ENCODE peak calls at places on chromosomes 4 and X, in seven cellular contexts. One of them, this sample, is unnamed.
A peak's percentile ranks its signal among the peaks of the same experiment; 100 is the strongest.

GRCh38 chrX:22165732-22166457 is 106.8 kb upstream of the CBLL2 start:
- DNase-seq in OCI-LY7: no peak
- DNase-seq in astrocyte of the cerebellum: no peak
- DNase-seq in GM20000: no peak
- DNase-seq in heart left ventricle: no peak
- DNase-seq in fibroblast of pulmonary artery: peak; percentile 24
- DNase-seq in cardiac muscle cell: no peak
- DNase-seq in this sample: peak; percentile 54

GRCh38 chr4:106422766-106423165 is 54.2 kb upstream of the GIMD1 start:
- DNase-seq in OCI-LY7: no peak
- DNase-seq in astrocyte of the cerebellum: no peak
- DNase-seq in GM20000: no peak
- DNase-seq in heart left ventricle: no peak
- DNase-seq in fibroblast of pulmonary artery: no peak
- DNase-seq in cardiac muscle cell: no peak
- DNase-seq in this sample: no peak

GRCh38 chr4:125833-126232 is 1.5 kb downstream of the ZNF718 start:
- DNase-seq in OCI-LY7: no peak
- DNase-seq in astrocyte of the cerebellum: no peak
- DNase-seq in GM20000: no peak
- DNase-seq in heart left ventricle: no peak
- DNase-seq in fibroblast of pulmonary artery: no peak
- DNase-seq in cardiac muscle cell: no peak
- DNase-seq in this sample: no peak

GRCh38 chr4:85474818-85475630 is at the start of gene ARHGAP24:
- DNase-seq in OCI-LY7: peak; percentile 32
- DNase-seq in astrocyte of the cerebellum: peak; percentile 93
- DNase-seq in GM20000: peak; percentile 78
- DNase-seq in heart left ventricle: peak; percentile 92
- DNase-seq in fibroblast of pulmonary artery: peak; percentile 99
- DNase-seq in cardiac muscle cell: peak; percentile 96
- DNase-seq in this sample: peak; percentile 99

GRCh38 chrX:19705196-19705769 is 182.1 kb downstream of the SH3KBP1 start:
- DNase-seq in OCI-LY7: no peak
- DNase-seq in astrocyte of the cerebellum: no peak
- DNase-seq in GM20000: no peak
- DNase-seq in heart left ventricle: no peak
- DNase-seq in fibroblast of pulmonary artery: peak; percentile 38
- DNase-seq in cardiac muscle cell: no peak
- DNase-seq in this sample: no peak

GRCh38 chr4:1009647-1010521 is 1.5 kb upstream of the FGFRL1 start:
- DNase-seq in OCI-LY7: peak; percentile 70
- DNase-seq in astrocyte of the cerebellum: no peak
- DNase-seq in GM20000: peak; percentile 97
- DNase-seq in heart left ventricle: peak; percentile 72
- DNase-seq in fibroblast of pulmonary artery: peak; percentile 56
- DNase-seq in cardiac muscle cell: peak; percentile 83
- DNase-seq in this sample: peak; percentile 56

GRCh38 chrX:43559643-43560042 is 96.5 kb upstream of the MAOA start:
- DNase-seq in OCI-LY7: peak; percentile 61
- DNase-seq in astrocyte of the cerebellum: peak; percentile 12
- DNase-seq in GM20000: peak; percentile 3
- DNase-seq in heart left ventricle: peak; percentile 27
- DNase-seq in fibroblast of pulmonary artery: peak; percentile 66
- DNase-seq in cardiac muscle cell: peak; percentile 71
- DNase-seq in this sample: peak; percentile 73

GRCh38 chr4:109690690-109691410 is 12.4 kb downstream of the CASP6 start:
- DNase-seq in OCI-LY7: no peak
- DNase-seq in astrocyte of the cerebellum: no peak
- DNase-seq in GM20000: no peak
- DNase-seq in heart left ventricle: no peak
- DNase-seq in fibroblast of pulmonary artery: no peak
- DNase-seq in cardiac muscle cell: no peak
- DNase-seq in this sample: no peak

GRCh38 chr4:162839814-162840213 is 326.9 kb downstream of the NAF1 start:
- DNase-seq in OCI-LY7: no peak
- DNase-seq in astrocyte of the cerebellum: no peak
- DNase-seq in GM20000: no peak
- DNase-seq in heart left ventricle: no peak
- DNase-seq in fibroblast of pulmonary artery: no peak
- DNase-seq in cardiac muscle cell: no peak
- DNase-seq in this sample: no peak

GRCh38 chr4:37802068-37802666 is 24.3 kb upstream of the PGM2 start:
- DNase-seq in OCI-LY7: peak; percentile 61
- DNase-seq in astrocyte of the cerebellum: peak; percentile 62
- DNase-seq in GM20000: no peak
- DNase-seq in heart left ventricle: peak; percentile 56
- DNase-seq in fibroblast of pulmonary artery: peak; percentile 58
- DNase-seq in cardiac muscle cell: peak; percentile 87
- DNase-seq in this sample: peak; percentile 87

GRCh38 chr4:182880387-182881356 is 36.5 kb downstream of the DCTD start:
- DNase-seq in OCI-LY7: no peak
- DNase-seq in astrocyte of the cerebellum: peak; percentile 22
- DNase-seq in GM20000: no peak
- DNase-seq in heart left ventricle: peak; percentile 77
- DNase-seq in fibroblast of pulmonary artery: peak; percentile 38
- DNase-seq in cardiac muscle cell: no peak
- DNase-seq in this sample: peak; percentile 6

GRCh38 chrX:80014141-80014940 is at the start of gene TBX22:
- DNase-seq in OCI-LY7: no peak
- DNase-seq in astrocyte of the cerebellum: no peak
- DNase-seq in GM20000: no peak
- DNase-seq in heart left ventricle: no peak
- DNase-seq in fibroblast of pulmonary artery: no peak
- DNase-seq in cardiac muscle cell: no peak
- DNase-seq in this sample: no peak

DNA sequence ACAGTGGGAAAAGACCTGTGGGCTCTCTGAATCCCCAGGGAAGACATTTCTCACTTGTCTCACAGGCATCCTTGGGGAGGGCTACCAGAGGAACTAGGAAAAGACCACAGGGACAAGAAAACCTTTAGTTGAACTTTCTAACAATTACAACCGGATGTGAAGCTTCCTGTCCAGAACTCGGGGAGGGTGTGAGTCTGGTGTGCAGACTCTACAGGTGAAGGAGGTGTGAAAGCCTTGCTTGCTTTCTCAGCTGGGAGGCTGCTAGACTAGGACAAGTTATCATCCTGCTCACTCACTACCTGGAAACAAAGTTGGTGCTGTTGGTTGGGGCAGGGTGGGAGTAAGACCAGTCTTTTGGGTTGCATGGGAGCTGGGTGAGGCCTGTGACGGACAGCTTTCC is 158.5 kb upstream of the PBDC1 start:
- DNase-seq in OCI-LY7: no peak
- DNase-seq in astrocyte of the cerebellum: no peak
- DNase-seq in GM20000: no peak
- DNase-seq in heart left ventricle: no peak
- DNase-seq in fibroblast of pulmonary artery: no peak
- DNase-seq in cardiac muscle cell: no peak
- DNase-seq in this sample: no peak
- TF ChIP-seq CTCF in OCI-LY7: no peak
- TF ChIP-seq CTCF in astrocyte of the cerebellum: no peak
- TF ChIP-seq CTCF in GM20000: no peak
- TF ChIP-seq CTCF in heart left ventricle: no peak
- TF ChIP-seq CTCF in fibroblast of pulmonary artery: no peak
- TF ChIP-seq CTCF in cardiac muscle cell: no peak
- TF ChIP-seq CTCF in this sample: no peak

GRCh38 chrX:106952988-106953387 is 32.8 kb downstream of the CLDN2 start:
- DNase-seq in OCI-LY7: peak; percentile 2
- DNase-seq in astrocyte of the cerebellum: no peak
- DNase-seq in GM20000: no peak
- DNase-seq in heart left ventricle: no peak
- DNase-seq in fibroblast of pulmonary artery: peak; percentile 51
- DNase-seq in cardiac muscle cell: peak; percentile 49
- DNase-seq in this sample: peak; percentile 33
- TF ChIP-seq CTCF in OCI-LY7: peak; percentile 70
- TF ChIP-seq CTCF in astrocyte of the cerebellum: peak; percentile 26
- TF ChIP-seq CTCF in GM20000: no peak
- TF ChIP-seq CTCF in heart left ventricle: peak; percentile 15
- TF ChIP-seq CTCF in fibroblast of pulmonary artery: peak; percentile 44
- TF ChIP-seq CTCF in cardiac muscle cell: peak; percentile 46
- TF ChIP-seq CTCF in this sample: peak; percentile 54

DNA sequence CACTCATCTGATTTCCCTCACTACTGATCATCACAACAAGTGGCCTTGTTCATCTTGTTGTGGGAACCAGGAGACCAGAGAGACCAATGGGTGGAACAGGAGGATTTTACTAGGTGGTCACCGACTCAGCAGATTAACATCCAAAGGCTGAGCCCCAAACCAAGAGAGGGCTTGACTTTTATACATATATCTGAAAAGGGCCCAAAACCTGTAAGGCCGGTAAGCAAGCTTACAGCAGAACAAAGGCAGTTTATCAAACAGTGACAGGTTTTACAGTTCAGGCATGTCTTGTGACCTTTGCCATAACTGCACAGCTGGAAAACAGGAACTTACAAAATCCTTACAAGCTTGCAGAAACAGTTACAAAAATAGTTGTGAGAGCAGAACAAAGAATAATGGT is 195.9 kb downstream of the OR13H1 start:
- DNase-seq in OCI-LY7: no peak
- DNase-seq in astrocyte of the cerebellum: no peak
- DNase-seq in GM20000: no peak
- DNase-seq in heart left ventricle: no peak
- DNase-seq in fibroblast of pulmonary artery: peak; percentile 0
- DNase-seq in cardiac muscle cell: no peak
- DNase-seq in this sample: no peak
- TF ChIP-seq CTCF in OCI-LY7: no peak
- TF ChIP-seq CTCF in astrocyte of the cerebellum: no peak
- TF ChIP-seq CTCF in GM20000: no peak
- TF ChIP-seq CTCF in heart left ventricle: no peak
- TF ChIP-seq CTCF in fibroblast of pulmonary artery: no peak
- TF ChIP-seq CTCF in cardiac muscle cell: no peak
- TF ChIP-seq CTCF in this sample: no peak

DNA sequence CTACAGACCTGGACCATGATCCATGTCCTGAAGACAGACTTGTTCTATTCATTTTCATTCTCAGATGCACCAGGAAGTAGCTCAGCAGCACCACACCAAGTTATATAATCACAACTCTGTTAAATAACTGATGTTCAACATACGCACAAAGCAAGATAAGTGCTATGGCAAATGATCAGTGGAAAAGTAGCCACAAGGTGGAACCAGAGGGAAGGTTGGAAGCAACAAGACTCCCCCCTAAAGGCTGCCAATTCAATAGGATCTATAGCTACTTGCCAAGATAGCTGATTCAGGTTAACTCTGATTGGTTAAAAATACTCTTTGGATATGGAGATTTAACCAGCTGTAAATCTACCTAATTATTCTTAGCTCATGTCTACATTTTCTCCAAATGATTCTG is 23.7 kb upstream of the FAM47B start:
- DNase-seq in OCI-LY7: no peak
- DNase-seq in astrocyte of the cerebellum: peak; percentile 48
- DNase-seq in GM20000: no peak
- DNase-seq in heart left ventricle: no peak
- DNase-seq in fibroblast of pulmonary artery: peak; percentile 71
- DNase-seq in cardiac muscle cell: peak; percentile 74
- DNase-seq in this sample: peak; percentile 58
- TF ChIP-seq CTCF in OCI-LY7: peak; percentile 31
- TF ChIP-seq CTCF in astrocyte of the cerebellum: peak; percentile 52
- TF ChIP-seq CTCF in GM20000: no peak
- TF ChIP-seq CTCF in heart left ventricle: peak; percentile 6
- TF ChIP-seq CTCF in fibroblast of pulmonary artery: peak; percentile 59
- TF ChIP-seq CTCF in cardiac muscle cell: peak; percentile 48
- TF ChIP-seq CTCF in this sample: peak; percentile 28

GRCh38 chr4:189787216-189788031 is 153.2 kb upstream of the FRG1 start:
- DNase-seq in OCI-LY7: no peak
- DNase-seq in astrocyte of the cerebellum: no peak
- DNase-seq in GM20000: no peak
- DNase-seq in heart left ventricle: no peak
- DNase-seq in fibroblast of pulmonary artery: no peak
- DNase-seq in cardiac muscle cell: no peak
- DNase-seq in this sample: no peak

GRCh38 chr4:189792819-189793618 is 147.7 kb upstream of the FRG1 start:
- DNase-seq in OCI-LY7: peak; percentile 33
- DNase-seq in astrocyte of the cerebellum: peak; percentile 24
- DNase-seq in GM20000: peak; percentile 61
- DNase-seq in heart left ventricle: peak; percentile 71
- DNase-seq in fibroblast of pulmonary artery: peak; percentile 64
- DNase-seq in cardiac muscle cell: peak; percentile 80
- DNase-seq in this sample: peak; percentile 57
- TF ChIP-seq CTCF in OCI-LY7: peak; percentile 89
- TF ChIP-seq CTCF in astrocyte of the cerebellum: peak; percentile 71
- TF ChIP-seq CTCF in GM20000: peak; percentile 74
- TF ChIP-seq CTCF in heart left ventricle: peak; percentile 91
- TF ChIP-seq CTCF in fibroblast of pulmonary artery: peak; percentile 74
- TF ChIP-seq CTCF in cardiac muscle cell: peak; percentile 82
- TF ChIP-seq CTCF in this sample: peak; percentile 93

GRCh38 chr4:173014836-173015235 is 153.8 kb upstream of the GALNT7 start:
- DNase-seq in OCI-LY7: no peak
- DNase-seq in astrocyte of the cerebellum: no peak
- DNase-seq in GM20000: no peak
- DNase-seq in heart left ventricle: no peak
- DNase-seq in fibroblast of pulmonary artery: no peak
- DNase-seq in cardiac muscle cell: no peak
- DNase-seq in this sample: no peak
- TF ChIP-seq CTCF in OCI-LY7: no peak
- TF ChIP-seq CTCF in astrocyte of the cerebellum: no peak
- TF ChIP-seq CTCF in GM20000: no peak
- TF ChIP-seq CTCF in heart left ventricle: no peak
- TF ChIP-seq CTCF in fibroblast of pulmonary artery: no peak
- TF ChIP-seq CTCF in cardiac muscle cell: no peak
- TF ChIP-seq CTCF in this sample: no peak

GRCh38 chrX:15050395-15050794 is 177.2 kb downstream of the MOSPD2 start:
- DNase-seq in OCI-LY7: peak; percentile 1
- DNase-seq in astrocyte of the cerebellum: no peak
- DNase-seq in GM20000: no peak
- DNase-seq in heart left ventricle: no peak
- DNase-seq in fibroblast of pulmonary artery: no peak
- DNase-seq in cardiac muscle cell: no peak
- DNase-seq in this sample: no peak
- TF ChIP-seq CTCF in OCI-LY7: peak; percentile 61
- TF ChIP-seq CTCF in astrocyte of the cerebellum: no peak
- TF ChIP-seq CTCF in GM20000: no peak
- TF ChIP-seq CTCF in heart left ventricle: no peak
- TF ChIP-seq CTCF in fibroblast of pulmonary artery: no peak
- TF ChIP-seq CTCF in cardiac muscle cell: no peak
- TF ChIP-seq CTCF in this sample: peak; percentile 19

GRCh38 chr4:2168469-2169319 is 73.2 kb downstream of the HAUS3 start:
- DNase-seq in OCI-LY7: no peak
- DNase-seq in astrocyte of the cerebellum: no peak
- DNase-seq in GM20000: no peak
- DNase-seq in heart left ventricle: no peak
- DNase-seq in fibroblast of pulmonary artery: no peak
- DNase-seq in cardiac muscle cell: no peak
- DNase-seq in this sample: peak; percentile 34
- TF ChIP-seq CTCF in OCI-LY7: no peak
- TF ChIP-seq CTCF in astrocyte of the cerebellum: no peak
- TF ChIP-seq CTCF in GM20000: no peak
- TF ChIP-seq CTCF in heart left ventricle: no peak
- TF ChIP-seq CTCF in fibroblast of pulmonary artery: no peak
- TF ChIP-seq CTCF in cardiac muscle cell: no peak
- TF ChIP-seq CTCF in this sample: peak; percentile 22

This sample was measured in MCF 10A.